ENCODE peak calls at places on chromosomes 2 and 18, in four cellular contexts. T is neural crest cell, N is PC-9, E is GM12865. W is an unnamed sample.

GRCh38 chr2:96687711-96688640 is 45.4 kb downstream of the FER1L5 start:
- DNase-seq in T (no peak), N (no peak), E (no peak), W (no peak)

GRCh38 chr2:9631976-9632700 is 1.3 kb upstream of the YWHAQ start:
- DNase-seq in T (no peak), N (no peak), E (no peak), W (no peak)

GRCh38 chr2:171813729-171814128 is 80.3 kb downstream of the SLC25A12 start:
- DNase-seq in T (no peak), N (no peak), E (no peak), W (no peak)

GRCh38 chr2:217338306-217338916 is 478.5 kb upstream of the TNP1 start:
- DNase-seq in T (no peak), N (peak), E (no peak), W (no peak)

GRCh38 chr2:66412874-66413273 is 22.1 kb upstream of the MEIS1 start:
- DNase-seq in T (no peak), N (no peak), E (no peak), W (no peak)

GRCh38 chr2:149744845-149745244 is 157.3 kb upstream of the MMADHC start:
- DNase-seq in T (no peak), N (no peak), E (no peak), W (no peak)

GRCh38 chr2:144596074-144596871 is 76.4 kb upstream of the ZEB2 start:
- DNase-seq in T (peak), N (peak), E (peak), W (no peak)

GRCh38 chr2:56040834-56041233 is 117.3 kb upstream of the EFEMP1 start:
- DNase-seq in T (no peak), N (no peak), E (no peak), W (no peak)

GRCh38 chr2:240410808-240411207 is 24.7 kb upstream of the GPC1 start:
- DNase-seq in T (no peak), N (no peak), E (no peak), W (no peak)

GRCh38 chr2:204608261-204608660 is 63.0 kb downstream of the PARD3B start:
- DNase-seq in T (no peak), N (no peak), E (no peak), W (no peak)

GRCh38 chr2:11642972-11643371 is 27.0 kb downstream of the NTSR2 start:
- DNase-seq in T (no peak), N (no peak), E (no peak), W (no peak)

GRCh38 chr2:174535083-174535482 is 48.3 kb upstream of the GPR155 start:
- DNase-seq in T (no peak), N (no peak), E (no peak), W (no peak)

GRCh38 chr2:88398122-88398655 is 54.3 kb downstream of the FOXI3 start:
- DNase-seq in T (no peak), N (no peak), E (no peak), W (no peak)

GRCh38 chr2:71060871-71061270 is 7.6 kb upstream of the NAGK start:
- DNase-seq in T (no peak), N (no peak), E (no peak), W (no peak)

GRCh38 chr2:237391140-237391539 is 22.8 kb downstream of the COL6A3 start:
- DNase-seq in T (no peak), N (no peak), E (no peak), W (no peak)

GRCh38 chr2:120423167-120423943 is 77.4 kb downstream of the INHBB start:
- DNase-seq in T (no peak), N (no peak), E (no peak), W (no peak)

GRCh38 chr2:64359892-64360657 is 93.9 kb upstream of the LGALSL start:
- DNase-seq in T (no peak), N (peak), E (peak), W (no peak)

GRCh38 chr2:37911296-37911888 is 13.7 kb upstream of the RMDN2 start:
- DNase-seq in T (no peak), N (no peak), E (no peak), W (no peak)

GRCh38 chr18:41938445-41938844 is 16.6 kb upstream of the PIK3C3 start:
- DNase-seq in T (no peak), N (no peak), E (no peak), W (no peak)

GRCh38 chr18:9333441-9334350 is 877 bp upstream of the TWSG1 start:
- DNase-seq in T (peak), N (peak), E (peak), W (no peak)

GRCh38 chr2:221025397-221025796 is 546.7 kb downstream of the EPHA4 start:
- DNase-seq in T (no peak), N (no peak), E (peak), W (no peak)

GRCh38 chr2:215556979-215557378 is 121.1 kb upstream of the FN1 start:
- DNase-seq in T (no peak), N (no peak), E (no peak), W (no peak)

GRCh38 chr2:188450740-188451480 is 159.2 kb downstream of the GULP1 start:
- DNase-seq in T (no peak), N (no peak), E (no peak), W (no peak)

GRCh38 chr18:59582395-59582794 is 114.8 kb downstream of the CCBE1 start:
- DNase-seq in T (no peak), N (no peak), E (no peak), W (no peak)

GRCh38 chr2:189421644-189422043 is 19.6 kb upstream of the WDR75 start:
- DNase-seq in T (no peak), N (no peak), E (no peak), W (no peak)

GRCh38 chr2:201218780-201219179 is 35.8 kb downstream of the CASP10 start:
- DNase-seq in T (no peak), N (peak), E (no peak), W (no peak)

GRCh38 chr2:218814540-218815243 is 16.9 kb downstream of the PRKAG3 start:
- DNase-seq in T (no peak), N (no peak), E (no peak), W (no peak)

GRCh38 chr2:84451579-84451978 is 7.5 kb downstream of the SUCLG1 start:
- DNase-seq in T (no peak), N (no peak), E (no peak), W (no peak)

GRCh38 chr18:49572935-49573334 is 11.1 kb downstream of the LIPG start:
- DNase-seq in T (peak), N (no peak), E (no peak), W (no peak)

GRCh38 chr18:6249788-6250187 is 164.9 kb downstream of the L3MBTL4 start:
- DNase-seq in T (no peak), N (no peak), E (peak), W (no peak)

GRCh38 chr2:131521961-131522781 is 5.5 kb upstream of the CCDC74A start:
- DNase-seq in T (no peak), N (no peak), E (no peak), W (no peak)

GRCh38 chr2:170454471-170455372 is 260.4 kb upstream of the SP5 start:
- DNase-seq in T (no peak), N (peak), E (no peak), W (no peak)

GRCh38 chr2:227394403-227394802 is 6.7 kb upstream of the SCYGR1 start:
- DNase-seq in T (no peak), N (no peak), E (no peak), W (no peak)

GRCh38 chr2:227033471-227034148 is 130.4 kb downstream of the COL4A4 start:
- DNase-seq in T (peak), N (no peak), E (peak), W (peak)

GRCh38 chr2:240638517-240639160 is 13.4 kb downstream of the GPR35 start:
- DNase-seq in T (no peak), N (no peak), E (no peak), W (no peak)

GRCh38 chr18:47931707-47932103 is 1.2 kb upstream of the SMAD2 start:
- DNase-seq in T (peak), N (peak), E (peak), W (no peak)

GRCh38 chr2:64748561-64748960 is 94.8 kb upstream of the SERTAD2 start:
- DNase-seq in T (no peak), N (no peak), E (peak), W (no peak)

GRCh38 chr18:13239557-13239956 is 21.0 kb downstream of the LDLRAD4 start:
- DNase-seq in T (no peak), N (no peak), E (no peak), W (no peak)

GRCh38 chr2:201396595-201396994 is 39.5 kb upstream of the FLACC1 start:
- DNase-seq in T (no peak), N (no peak), E (no peak), W (no peak)

GRCh38 chr2:68193774-68194372 is 36.2 kb downstream of the PNO1 start:
- DNase-seq in T (no peak), N (peak), E (no peak), W (no peak)

GRCh38 chr2:68195096-68195495 is 37.4 kb downstream of the PNO1 start:
- DNase-seq in T (no peak), N (no peak), E (no peak), W (no peak)

GRCh38 chr2:68193144-68193543 is 35.5 kb downstream of the PNO1 start:
- DNase-seq in T (no peak), N (no peak), E (no peak), W (no peak)

GRCh38 chr2:68200157-68200787 is 42.6 kb downstream of the PNO1 start:
- DNase-seq in T (no peak), N (no peak), E (no peak), W (no peak)

DNA sequence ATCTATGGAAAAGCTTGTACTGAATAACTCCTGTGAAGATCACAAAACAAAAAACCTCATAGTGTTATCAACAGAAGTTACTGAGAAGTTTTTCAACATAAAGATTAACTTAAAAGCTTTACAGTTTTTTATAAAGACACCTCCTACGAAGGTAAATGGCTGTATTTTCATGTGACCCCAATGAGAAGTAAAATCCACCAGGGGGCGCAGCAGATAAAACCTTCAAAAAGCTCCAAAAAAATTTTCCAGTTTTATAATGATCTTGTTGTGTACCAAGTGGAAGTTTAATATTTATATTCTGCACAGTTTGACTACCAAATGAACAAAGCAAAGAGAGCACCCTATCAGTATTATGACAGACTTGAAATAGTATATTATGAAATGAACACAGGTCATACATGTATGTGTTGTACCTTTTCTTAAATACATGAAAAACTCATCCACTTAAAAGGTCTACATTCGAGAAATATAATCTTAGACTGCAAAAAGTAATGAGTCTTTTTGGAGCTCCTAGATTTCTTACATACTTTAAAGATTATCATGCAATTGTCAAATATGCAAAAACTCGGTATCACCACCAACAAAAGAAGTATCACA is 38.5 kb downstream of the PNO1 start:
- DNase-seq in T (no peak), N (no peak), E (no peak), W (no peak)
- TF ChIP-seq CTCF in T (peak), N (peak), E (no peak), W (peak)

DNA sequence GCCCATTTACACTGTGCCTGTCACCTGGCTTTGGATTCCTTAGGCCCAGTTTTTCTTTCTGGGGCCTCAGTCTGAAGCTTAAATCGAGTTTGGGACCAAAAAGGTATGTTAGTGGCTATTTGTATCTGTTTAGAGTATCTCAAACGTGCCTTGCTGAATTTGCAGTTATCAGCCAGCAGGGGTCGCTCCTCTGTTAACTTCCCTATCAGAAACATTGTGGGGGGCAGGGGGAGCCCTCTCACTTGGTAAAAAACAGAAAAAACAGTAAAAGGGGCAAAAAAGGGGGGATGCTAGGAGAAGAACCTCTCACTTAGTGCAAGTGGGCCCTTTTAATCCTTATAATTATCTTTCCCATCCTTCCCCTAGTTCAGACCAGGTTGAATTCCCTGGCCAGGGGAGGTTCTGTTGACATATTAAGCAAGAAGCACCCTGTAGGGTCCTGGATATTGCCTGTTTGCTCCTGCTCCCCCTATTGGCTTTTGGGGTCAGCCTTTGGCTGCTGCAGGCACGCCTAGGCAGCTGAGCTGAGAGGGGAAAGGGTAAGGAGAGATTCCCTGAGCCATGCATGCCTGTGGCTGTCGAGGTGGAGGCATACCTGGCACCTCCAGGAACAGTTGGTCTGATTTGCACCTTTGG is 8.8 kb upstream of the IFIH1 start:
- DNase-seq in T (no peak), N (no peak), E (no peak), W (no peak)
- TF ChIP-seq CTCF in T (peak), N (peak), E (peak), W (no peak)

DNA sequence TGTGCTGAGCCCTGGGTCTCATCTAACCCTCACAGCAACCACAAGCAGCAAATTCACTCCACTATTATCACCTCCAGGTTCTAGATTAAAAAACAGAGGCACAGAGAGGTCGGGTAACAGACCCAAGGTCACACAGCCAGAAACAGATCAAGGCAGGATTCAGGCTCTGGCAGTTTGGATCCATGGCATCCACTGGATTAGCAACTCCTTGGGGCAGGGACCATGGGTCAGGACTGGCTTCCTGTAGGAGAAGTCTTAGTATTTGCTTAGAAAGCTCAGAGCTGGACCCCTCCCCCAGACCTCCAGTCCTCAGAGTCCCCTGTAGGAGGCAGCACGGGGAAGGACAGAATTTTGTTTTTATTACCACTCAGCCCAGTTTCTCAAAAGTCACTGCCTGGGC is 34.4 kb downstream of the ZFP36L2 start:
- DNase-seq in T (no peak), N (no peak), E (peak), W (no peak)
- TF ChIP-seq CTCF in T (peak), N (peak), E (peak), W (no peak)

GRCh38 chr18:46768166-46768921 is 11.5 kb upstream of the ST8SIA5 start:
- DNase-seq in T (no peak), N (no peak), E (no peak), W (no peak)

GRCh38 chr18:46770708-46771107 is 13.9 kb upstream of the ST8SIA5 start:
- DNase-seq in T (no peak), N (no peak), E (no peak), W (no peak)

GRCh38 chr18:46767217-46767616 is 10.4 kb upstream of the ST8SIA5 start:
- DNase-seq in T (no peak), N (no peak), E (no peak), W (no peak)

GRCh38 chr18:46771141-46771540 is 14.3 kb upstream of the ST8SIA5 start:
- DNase-seq in T (no peak), N (no peak), E (no peak), W (no peak)

DNA sequence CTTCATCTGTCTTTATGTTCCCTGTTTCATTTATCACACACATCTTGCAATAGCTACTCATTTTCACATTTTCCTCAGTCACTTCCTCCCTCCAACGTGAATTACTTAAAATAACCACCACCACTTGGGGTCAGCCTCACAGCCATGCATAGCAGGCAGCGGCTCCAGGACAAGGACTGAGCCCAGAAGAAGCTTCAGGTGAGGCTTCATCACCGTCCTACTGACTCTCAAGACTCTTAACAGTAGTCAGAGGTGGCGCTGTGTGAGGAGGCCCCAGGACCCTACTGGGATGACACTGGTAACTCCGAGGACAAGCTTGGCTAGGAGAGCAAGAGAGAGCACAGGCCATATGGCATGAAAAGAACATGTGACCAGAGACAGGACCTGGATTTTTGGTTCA is 15.5 kb upstream of the ST8SIA5 start:
- DNase-seq in T (no peak), N (no peak), E (no peak), W (no peak)
- TF ChIP-seq CTCF in T (no peak), N (no peak), E (no peak), W (no peak)

GRCh38 chr18:54798186-54798585 is 30.1 kb upstream of the RAB27B start:
- DNase-seq in T (no peak), N (no peak), E (no peak), W (no peak)
- TF ChIP-seq CTCF in T (no peak), N (no peak), E (no peak), W (no peak)

W was measured in D721Med.